ENCODE peak calls at places on chromosomes 2 and 18, in seven cellular contexts. R is coronary artery; G is posterior cingulate gyrus; F is MV-4-11; D is Kasumi-1; Z is effector memory CD8-positive, alpha-beta T cell; T is AG04450. K is an unnamed sample.

GRCh38 chr2:201781583-201782051 is 884 bp upstream of the ALS2 start:
- DNase-seq in F (peak; percentile 38), T (no peak), D (peak; percentile 59), R (no peak), G (no peak), Z (no peak), K (no peak)

GRCh38 chr2:161391737-161392506 is 24.2 kb upstream of the TBR1 start:
- DNase-seq in D (no peak), G (no peak), F (no peak), R (no peak), Z (no peak), T (no peak), K (no peak)

GRCh38 chr2:174632847-174633620 is 35.4 kb upstream of the WIPF1 start:
- DNase-seq in R (no peak), F (peak; percentile 62), D (peak; percentile 42), Z (no peak), T (no peak), G (no peak), K (no peak)

GRCh38 chr2:189204322-189204941 is 24.9 kb upstream of the COL5A2 start:
- DNase-seq in G (no peak), F (no peak), R (no peak), T (no peak), D (no peak), Z (no peak), K (no peak)

GRCh38 chr2:234533631-234534030 is 36.8 kb upstream of the ARL4C start:
- DNase-seq in Z (no peak), D (no peak), T (no peak), G (no peak), R (no peak), F (no peak), K (no peak)

GRCh38 chr2:219634951-219635751 is 7.7 kb downstream of the SLC4A3 start:
- DNase-seq in T (no peak), F (no peak), D (no peak), Z (no peak), R (peak; percentile 55), G (no peak), K (peak; percentile 82)

GRCh38 chr2:41972819-41973218 is 75.0 kb upstream of the PKDCC start:
- DNase-seq in D (peak; percentile 86), R (peak; percentile 16), F (peak; percentile 92), G (no peak), T (no peak), Z (no peak), K (no peak)

GRCh38 chr2:191171291-191171690 is 20.5 kb upstream of the STAT4 start:
- DNase-seq in F (no peak), D (no peak), R (no peak), G (no peak), T (no peak), Z (no peak), K (no peak)

GRCh38 chr2:203813684-203814083 is 53.9 kb upstream of the CTLA4 start:
- DNase-seq in F (no peak), G (no peak), Z (no peak), D (no peak), R (no peak), T (no peak), K (no peak)

GRCh38 chr2:479505-480161 is 191.7 kb upstream of the ALKAL2 start:
- DNase-seq in R (no peak), Z (no peak), T (no peak), D (no peak), G (no peak), F (no peak), K (no peak)

GRCh38 chr2:9071032-9071431 is 67.5 kb upstream of the MBOAT2 start:
- DNase-seq in T (no peak), D (no peak), F (no peak), R (no peak), Z (no peak), G (no peak), K (no peak)

GRCh38 chr18:21602302-21602592 is 1.7 kb upstream of the ESCO1 start:
- DNase-seq in F (peak; percentile 84), T (no peak), D (peak; percentile 90), G (no peak), R (no peak), Z (no peak), K (no peak)

GRCh38 chr2:60555066-60555793 is 1.8 kb upstream of the BCL11A start:
- DNase-seq in D (peak; percentile 91), T (peak; percentile 37), F (peak; percentile 81), Z (peak; percentile 25), G (no peak), R (no peak), K (no peak)

GRCh38 chr2:44805391-44805790 is 136.1 kb upstream of the SIX3 start:
- DNase-seq in G (no peak), F (no peak), Z (no peak), T (no peak), R (no peak), D (no peak), K (no peak)

GRCh38 chr2:80519121-80519643 is 214.6 kb upstream of the LRRTM1 start:
- DNase-seq in R (no peak), T (no peak), G (no peak), F (no peak), D (no peak), Z (no peak), K (no peak)

GRCh38 chr2:112256654-112257053 is 1.8 kb upstream of the ZC3H8 start:
- DNase-seq in Z (no peak), D (peak; percentile 14), T (no peak), R (no peak), F (peak; percentile 6), G (no peak), K (no peak)

GRCh38 chr2:38605298-38605830 is 2.6 kb upstream of the HNRNPLL start:
- DNase-seq in T (no peak), G (no peak), F (no peak), Z (no peak), R (no peak), D (no peak), K (no peak)

GRCh38 chr2:180979086-180979934 is 1.1 kb upstream of the UBE2E3 start:
- DNase-seq in G (no peak), D (no peak), T (peak; percentile 49), F (no peak), Z (no peak), R (no peak), K (no peak)

GRCh38 chr18:63224574-63224973 is 95.0 kb downstream of the BCL2 start:
- DNase-seq in D (no peak), F (peak; percentile 37), T (no peak), R (no peak), G (no peak), Z (no peak), K (no peak)

GRCh38 chr2:39435974-39436591 is 1.0 kb downstream of the MAP4K3 start:
- DNase-seq in F (no peak), Z (no peak), D (peak; percentile 21), R (peak; percentile 76), G (no peak), T (no peak), K (no peak)

GRCh38 chr2:210086292-210086691 is 83.9 kb downstream of the RPE start:
- DNase-seq in G (no peak), D (no peak), Z (no peak), F (no peak), R (no peak), T (no peak), K (no peak)

GRCh38 chr2:228669751-228670150 is 488.3 kb upstream of the SPHKAP start:
- DNase-seq in T (no peak), F (no peak), G (no peak), R (no peak), D (no peak), Z (no peak), K (no peak)